ENCODE peak calls at places on chromosomes 12 and 14, in four cellular contexts. K, C, H and U are unnamed samples.

GRCh38 chr12:53508534-53509199 is 1.4 kb upstream of the NPFF start:
- DNase-seq in H (peak), C (peak), K (peak), U (peak)

GRCh38 chr14:26820101-26820500 is 222.3 kb upstream of the NOVA1 start:
- DNase-seq in C (no peak), H (peak), K (no peak), U (no peak)

GRCh38 chr14:38127356-38127755 is 80.3 kb upstream of the SSTR1 start:
- DNase-seq in K (no peak), H (no peak), C (no peak), U (no peak)

GRCh38 chr14:93765970-93766369 is 22.3 kb downstream of the PRIMA1 start:
- DNase-seq in H (no peak), K (no peak), C (no peak), U (no peak)

GRCh38 chr12:78725951-78726550 is 138.5 kb upstream of the SYT1 start:
- DNase-seq in K (no peak), H (no peak), C (no peak), U (no peak)

GRCh38 chr12:104291867-104292524 is 11.5 kb upstream of the EID3 start:
- DNase-seq in C (no peak), H (no peak), K (no peak), U (no peak)

GRCh38 chr12:19744760-19745218 is 305.5 kb downstream of the AEBP2 start:
- DNase-seq in K (no peak), C (no peak), H (peak), U (no peak)

GRCh38 chr12:111426341-111427185 is 20.8 kb downstream of the SH2B3 start:
- DNase-seq in H (peak), K (no peak), C (no peak), U (no peak)

GRCh38 chr12:8950702-8951478 is 1.4 kb upstream of the M6PR start:
- DNase-seq in H (no peak), C (no peak), K (no peak), U (no peak)

GRCh38 chr12:29164477-29165163 is 15.5 kb downstream of the FAR2 start:
- DNase-seq in C (no peak), H (peak), K (no peak), U (no peak)

GRCh38 chr14:22003471-22003870 is 329.9 kb upstream of the OR4E1 start:
- DNase-seq in H (no peak), C (no peak), K (no peak), U (no peak)

GRCh38 chr12:75935544-75936242 is 95.9 kb downstream of the PHLDA1 start:
- DNase-seq in H (no peak), C (no peak), K (no peak), U (no peak)

GRCh38 chr14:102817942-102818940 is 41.0 kb downstream of the TRAF3 start:
- DNase-seq in H (peak), C (no peak), K (no peak), U (no peak)

GRCh38 chr14:92513966-92514843 is 624 bp downstream of the RIN3 start:
- DNase-seq in K (no peak), H (peak), C (no peak), U (no peak)

GRCh38 chr14:64719601-64720000 is 15.4 kb downstream of the PLEKHG3 start:
- DNase-seq in K (no peak), H (no peak), C (no peak), U (peak)

GRCh38 chr12:89138048-89138852 is 214.1 kb downstream of the DUSP6 start:
- DNase-seq in K (no peak), C (no peak), H (peak), U (no peak)

GRCh38 chr12:93198086-93198485 is 179.6 kb upstream of the NUDT4 start:
- DNase-seq in C (no peak), H (peak), K (no peak), U (no peak)

GRCh38 chr12:101648195-101648594 is 49.2 kb upstream of the CHPT1 start:
- DNase-seq in C (no peak), K (no peak), H (no peak), U (no peak)

GRCh38 chr14:60647837-60648168 is 1.5 kb downstream of the SIX1 start:
- DNase-seq in H (no peak), K (no peak), C (no peak), U (no peak)

GRCh38 chr12:125890983-125891382 is 825.7 kb downstream of the AACS start:
- DNase-seq in K (no peak), C (peak), H (no peak), U (no peak)

GRCh38 chr14:61320806-61321384 is 484 bp upstream of the PRKCH start:
- DNase-seq in K (no peak), H (no peak), C (no peak), U (no peak)

GRCh38 chr12:67018105-67018504 is 251.1 kb upstream of the CAND1 start:
- DNase-seq in K (no peak), C (no peak), H (no peak), U (no peak)

GRCh38 chr12:91461061-91461460 is 278.4 kb upstream of the DCN start:
- DNase-seq in H (no peak), C (no peak), K (no peak), U (no peak)

GRCh38 chr14:22380511-22381455 is 208.2 kb downstream of the DAD1 start:
- DNase-seq in K (no peak), H (peak), C (no peak), U (no peak)

GRCh38 chr12:99386907-99387306 is 260.6 kb upstream of the GARIN6 start:
- DNase-seq in K (no peak), C (no peak), H (peak), U (no peak)

GRCh38 chr12:88952543-88952942 is 372.3 kb upstream of the KITLG start:
- DNase-seq in C (no peak), K (no peak), H (peak), U (no peak)

GRCh38 chr12:26823391-26823790 is 9.6 kb downstream of the ITPR2 start:
- DNase-seq in C (no peak), K (no peak), H (peak), U (no peak)

GRCh38 chr12:26818636-26819035 is 14.4 kb downstream of the ITPR2 start:
- DNase-seq in K (no peak), H (no peak), C (no peak), U (no peak)

GRCh38 chr12:26818201-26818600 is 14.8 kb downstream of the ITPR2 start:
- DNase-seq in K (no peak), H (no peak), C (no peak), U (no peak)

GRCh38 chr12:26822051-26822450 is 10.9 kb downstream of the ITPR2 start:
- DNase-seq in H (no peak), K (no peak), C (no peak), U (no peak)

DNA sequence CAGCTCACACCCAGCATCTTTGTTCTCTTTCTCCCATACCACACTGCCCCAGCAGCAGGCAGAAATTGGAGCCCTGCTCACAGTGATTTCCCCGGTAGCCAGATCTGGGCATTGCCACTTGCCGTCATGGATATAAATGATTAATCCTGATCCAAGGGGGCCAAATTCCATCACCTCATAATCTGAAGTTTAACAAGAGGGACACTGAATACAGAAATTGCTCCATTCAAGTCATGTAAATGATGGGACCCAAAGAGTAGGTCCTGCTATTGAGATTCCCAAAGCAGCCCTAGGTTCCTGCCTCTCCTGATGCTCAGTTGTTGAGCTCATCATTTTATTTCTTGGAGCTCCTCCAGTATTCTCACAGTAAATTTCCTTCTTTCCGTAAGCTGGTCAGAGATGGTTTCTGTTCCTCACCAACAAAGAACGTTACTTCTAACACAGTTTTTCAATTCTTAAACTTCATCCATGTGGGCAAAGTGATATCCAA is 11.7 kb downstream of the ITPR2 start:
- DNase-seq in C (no peak), K (no peak), H (peak), U (no peak)
- H3K4me3 ChIP-seq in C (no peak), K (no peak), H (no peak), U (no peak)

GRCh38 chr14:32980178-32980886 is 41.7 kb downstream of the NPAS3 start:
- DNase-seq in K (no peak), C (no peak), H (no peak), U (no peak)

GRCh38 chr14:32980887-32981501 is 42.3 kb downstream of the NPAS3 start:
- DNase-seq in C (no peak), K (no peak), H (no peak), U (no peak)

GRCh38 chr14:32986791-32987545 is 48.3 kb downstream of the NPAS3 start:
- DNase-seq in K (peak), C (no peak), H (peak), U (no peak)

GRCh38 chr14:32984531-32984930 is 45.9 kb downstream of the NPAS3 start:
- DNase-seq in H (no peak), K (no peak), C (no peak), U (no peak)

DNA sequence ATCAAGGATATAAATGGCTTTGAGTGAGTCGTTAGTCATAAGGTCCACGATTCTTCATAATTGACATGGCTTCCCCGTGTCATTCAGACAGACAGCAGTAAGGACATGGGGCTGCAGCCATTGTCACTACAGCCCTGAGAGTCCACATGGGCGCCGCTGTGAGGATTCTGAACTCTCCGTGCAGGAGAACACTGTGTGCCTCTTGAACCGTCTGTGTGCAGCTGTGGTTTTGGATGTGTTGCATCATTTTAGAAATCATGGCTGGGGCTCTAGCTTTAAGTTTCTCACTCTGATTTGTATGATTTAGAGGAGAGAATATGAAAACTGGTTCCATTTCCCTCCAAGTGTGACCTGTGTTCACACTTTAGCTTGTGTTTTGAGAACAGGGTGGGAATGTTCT is 47.2 kb downstream of the NPAS3 start:
- DNase-seq in H (no peak), C (peak), K (peak), U (no peak)
- H3K4me3 ChIP-seq in H (no peak), C (no peak), K (no peak), U (no peak)

GRCh38 chr14:55370883-55371455 is 40.7 kb downstream of the ATG14 start:
- DNase-seq in C (no peak), H (no peak), K (no peak), U (no peak)

GRCh38 chr14:55361190-55361589 is 50.4 kb downstream of the ATG14 start:
- DNase-seq in H (peak), K (no peak), C (no peak), U (no peak)

GRCh38 chr14:55366271-55366670 is 45.4 kb downstream of the ATG14 start:
- DNase-seq in C (no peak), H (peak), K (no peak), U (no peak)
- H3K4me3 ChIP-seq in C (no peak), H (no peak), K (no peak), U (no peak)

GRCh38 chr14:55127491-55127951 is 1.5 kb upstream of the LGALS3 start:
- DNase-seq in H (peak), C (no peak), K (no peak), U (no peak)

GRCh38 chr14:55129428-55130193 is 559 bp downstream of the LGALS3 start:
- DNase-seq in H (peak), K (no peak), C (peak), U (peak)

GRCh38 chr14:55129086-55129427 is at the start of gene LGALS3:
- DNase-seq in C (peak), H (peak), K (no peak), U (peak)

GRCh38 chr14:55126932-55127490 is 2.0 kb upstream of the LGALS3 start:
- DNase-seq in H (no peak), C (no peak), K (no peak), U (no peak)

DNA sequence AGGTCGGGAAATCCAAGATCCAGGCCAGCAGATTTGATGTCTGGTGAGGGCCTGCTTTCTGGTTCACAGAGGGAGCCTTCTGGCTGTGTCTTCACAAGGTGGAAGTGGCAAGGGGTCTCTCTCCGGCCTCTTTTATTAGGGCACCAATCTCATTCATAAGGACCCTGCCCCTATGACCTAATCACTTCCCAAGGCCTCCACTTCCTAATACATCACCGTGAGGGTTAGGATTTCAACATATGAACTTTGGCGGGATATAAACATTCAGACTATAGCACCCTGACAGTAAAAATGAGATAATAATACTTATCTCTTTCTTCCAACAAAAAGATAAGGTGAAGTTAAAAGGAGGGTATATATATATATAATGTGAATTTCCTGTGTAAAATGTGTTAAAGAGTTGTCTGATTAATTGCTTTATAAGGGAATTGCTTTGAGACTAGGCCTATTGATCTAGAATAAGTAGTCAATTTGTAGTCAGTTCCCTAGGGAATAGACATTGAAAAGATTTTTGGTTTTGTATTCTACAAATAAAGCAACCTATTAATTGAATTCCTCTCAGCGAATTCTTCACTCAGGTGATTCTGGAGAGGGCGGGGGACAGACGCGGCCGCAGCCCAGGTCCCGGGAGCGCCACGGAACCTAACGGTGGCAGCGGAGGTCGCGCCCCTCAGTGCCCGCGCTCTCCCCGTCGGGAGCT is 516 bp upstream of the LGALS3 start:
- DNase-seq in K (no peak), C (no peak), H (no peak), U (no peak)
- H3K4me3 ChIP-seq in K (peak), C (peak), H (peak), U (peak)

GRCh38 chr12:46386877-46387629 is 14.5 kb upstream of the SLC38A2 start:
- DNase-seq in K (no peak), C (peak), H (peak), U (peak)
- H3K4me3 ChIP-seq in K (no peak), C (peak), H (peak), U (no peak)